ENCODE peak calls at places on chromosomes 7 and 10, in six cellular contexts. L is substantia nigra, Z is A172, H is T-helper 2 cell, M is Calu3, Y is glutamatergic neuron. T is an unnamed sample.

GRCh38 chr7:54985405-54986360 is 33.1 kb upstream of the EGFR start:
- DNase-seq in L (no peak), Z (peak), H (no peak), M (no peak), Y (no peak), T (no peak)

GRCh38 chr10:105742184-105742583 is 1101.1 kb downstream of the SORCS3 start:
- DNase-seq in L (no peak), Z (peak), H (no peak), M (no peak), Y (no peak), T (no peak)

GRCh38 chr10:34859170-34859569 is 44.1 kb upstream of the PARD3 start:
- DNase-seq in L (no peak), Z (no peak), H (no peak), M (no peak), Y (no peak), T (no peak)

GRCh38 chr7:1049801-1050200 is 5.5 kb downstream of the GPR146 start:
- DNase-seq in L (no peak), Z (no peak), H (no peak), M (no peak), Y (no peak), T (no peak)

GRCh38 chr10:86580549-86580886 is 58.9 kb upstream of the WAPL start:
- DNase-seq in L (peak), Z (no peak), H (no peak), M (no peak), Y (no peak), T (peak)

GRCh38 chr7:4642468-4643203 is 39.5 kb upstream of the FOXK1 start:
- DNase-seq in L (no peak), Z (no peak), H (no peak), M (no peak), Y (no peak), T (no peak)

GRCh38 chr7:24755541-24756416 is 1.5 kb downstream of the GSDME start:
- DNase-seq in L (peak), Z (peak), H (no peak), M (no peak), Y (no peak), T (peak)

GRCh38 chr10:12041766-12042408 is 722 bp downstream of the UPF2 start:
- DNase-seq in L (no peak), Z (peak), H (no peak), M (peak), Y (no peak), T (peak)

GRCh38 chr7:144650439-144650838 is 185.4 kb downstream of the TPK1 start:
- DNase-seq in L (no peak), Z (no peak), H (no peak), M (no peak), Y (no peak), T (no peak)

GRCh38 chr10:21523007-21523406 is 2.5 kb downstream of the SKIDA1 start:
- DNase-seq in L (no peak), Z (no peak), H (no peak), M (no peak), Y (no peak), T (peak)

GRCh38 chr10:124878457-124878739 is 63.5 kb upstream of the ZRANB1 start:
- DNase-seq in L (no peak), Z (no peak), H (no peak), M (no peak), Y (no peak), T (no peak)

GRCh38 chr10:100186253-100186780 is 488 bp upstream of the ERLIN1 start:
- DNase-seq in L (no peak), Z (no peak), H (no peak), M (peak), Y (peak), T (no peak)

GRCh38 chr7:13988011-13988410 is 1.5 kb downstream of the ETV1 start:
- DNase-seq in L (no peak), Z (no peak), H (no peak), M (no peak), Y (no peak), T (no peak)

GRCh38 chr10:97601268-97602215 is 12.0 kb downstream of the C10orf62 start:
- DNase-seq in L (peak), Z (no peak), H (no peak), M (no peak), Y (no peak), T (no peak)

GRCh38 chr10:124211921-124212320 is 118.5 kb upstream of the CHST15 start:
- DNase-seq in L (no peak), Z (peak), H (no peak), M (no peak), Y (no peak), T (no peak)

GRCh38 chr7:128915271-128915819 is 4.8 kb upstream of the KCP start:
- DNase-seq in L (no peak), Z (no peak), H (no peak), M (no peak), Y (no peak), T (no peak)

GRCh38 chr7:2436341-2437104 is 33.1 kb downstream of the CHST12 start:
- DNase-seq in L (no peak), Z (no peak), H (no peak), M (no peak), Y (peak), T (no peak)

GRCh38 chr10:71597821-71598498 is 121.6 kb downstream of the C10orf105 start:
- DNase-seq in L (peak), Z (peak), H (no peak), M (no peak), Y (no peak), T (peak)

GRCh38 chr7:82699773-82700186 is 256.2 kb upstream of the CACNA2D1 start:
- DNase-seq in L (no peak), Z (peak), H (no peak), M (peak), Y (no peak), T (no peak)

GRCh38 chr10:49010295-49010694 is 70.7 kb upstream of the LRRC18 start:
- DNase-seq in L (no peak), Z (no peak), H (no peak), M (no peak), Y (no peak), T (peak)

GRCh38 chr7:32942783-32943653 is 14.2 kb upstream of the FKBP9 start:
- DNase-seq in L (peak), Z (peak), H (peak), M (peak), Y (peak), T (peak)

GRCh38 chr7:120171406-120171805 is 101.6 kb upstream of the KCND2 start:
- DNase-seq in L (no peak), Z (no peak), H (no peak), M (no peak), Y (no peak), T (no peak)

GRCh38 chr10:54908019-54908418 is 107.0 kb upstream of the PCDH15 start:
- DNase-seq in L (no peak), Z (no peak), H (no peak), M (no peak), Y (no peak), T (no peak)

GRCh38 chr7:5478568-5479045 is 55.0 kb upstream of the TNRC18 start:
- DNase-seq in L (no peak), Z (no peak), H (no peak), M (no peak), Y (peak), T (no peak)

GRCh38 chr7:131329176-131329570 is 1.5 kb downstream of the MKLN1 start:
- DNase-seq in L (no peak), Z (no peak), H (no peak), M (no peak), Y (no peak), T (no peak)

GRCh38 chr7:80472491-80473200 is 39.2 kb downstream of the GNAT3 start:
- DNase-seq in L (no peak), Z (no peak), H (no peak), M (no peak), Y (no peak), T (no peak)

GRCh38 chr7:135320277-135320676 is 86.6 kb downstream of the STRA8 start:
- DNase-seq in L (peak), Z (peak), H (no peak), M (peak), Y (no peak), T (peak)

GRCh38 chr7:73669316-73669715 is 1.7 kb downstream of the VPS37D start:
- DNase-seq in L (no peak), Z (no peak), H (no peak), M (no peak), Y (no peak), T (no peak)

GRCh38 chr10:20257422-20257821 is 441.2 kb downstream of the PLXDC2 start:
- DNase-seq in L (no peak), Z (no peak), H (no peak), M (no peak), Y (no peak), T (no peak)

GRCh38 chr10:72638586-72639440 is 12.9 kb upstream of the MICU1 start:
- DNase-seq in L (no peak), Z (no peak), H (no peak), M (peak), Y (no peak), T (peak)

GRCh38 chr7:1978656-1979590 is 253.8 kb downstream of the MAD1L1 start:
- DNase-seq in L (no peak), Z (no peak), H (no peak), M (no peak), Y (peak), T (no peak)

GRCh38 chr7:126411032-126411820 is 841.5 kb downstream of the GRM8 start:
- DNase-seq in L (no peak), Z (peak), H (no peak), M (no peak), Y (no peak), T (no peak)